ENCODE peak calls at places on chromosome 6, in seven cellular contexts. H is H1, Y is MM.1S, W is uterus, N is cardiac muscle cell, G is IMR-90, A is GM12878. O is an unnamed sample. For H3K4me1, the result is how much of the 10 kb centered on the place peaks cover.

GRCh38 chr6:143337201-143337949 is 113.1 kb downstream of the ADAT2 start:
- DNase-seq in N (peak), Y (no peak), A (no peak), W (no peak), H (peak), G (peak), O (peak)

GRCh38 chr6:105278035-105278434 is 98.2 kb upstream of the POPDC3 start:
- DNase-seq in H (no peak), G (no peak), W (no peak), A (no peak), N (no peak), Y (no peak), O (no peak)

GRCh38 chr6:108561742-108562502 is 1.2 kb downstream of the FOXO3 start:
- DNase-seq in G (peak), W (no peak), H (peak), N (no peak), A (no peak), Y (no peak), O (no peak)

GRCh38 chr6:51477912-51478311 is 609.5 kb downstream of the PKHD1 start:
- DNase-seq in N (no peak), A (no peak), Y (no peak), H (no peak), W (no peak), G (no peak), O (no peak)

GRCh38 chr6:134373282-134373922 is 55.5 kb upstream of the SGK1 start:
- DNase-seq in G (peak), H (no peak), N (peak), A (peak), W (peak), Y (peak), O (no peak)

GRCh38 chr6:76217606-76218005 is 145.1 kb upstream of the IMPG1 start:
- DNase-seq in G (no peak), W (no peak), H (no peak), N (no peak), A (no peak), Y (no peak), O (no peak)

GRCh38 chr6:163766936-163767335 is 352.4 kb downstream of the QKI start:
- DNase-seq in Y (no peak), G (no peak), W (no peak), N (no peak), H (no peak), A (no peak), O (no peak)

GRCh38 chr6:80439721-80440488 is 333.4 kb downstream of the BCKDHB start:
- DNase-seq in Y (no peak), G (no peak), N (no peak), H (no peak), A (no peak), W (no peak), O (no peak)

GRCh38 chr6:50145125-50145524 is 95.4 kb upstream of the DEFB112 start:
- DNase-seq in N (no peak), G (peak), H (no peak), A (no peak), Y (no peak), W (no peak), O (no peak)

GRCh38 chr6:128743974-128744765 is 138.8 kb upstream of the LAMA2 start:
- DNase-seq in G (no peak), H (no peak), W (no peak), Y (no peak), A (no peak), N (no peak), O (no peak)

GRCh38 chr6:144612811-144613210 is 327.7 kb downstream of the UTRN start:
- DNase-seq in G (no peak), Y (no peak), W (no peak), N (no peak), H (no peak), A (no peak), O (no peak)

GRCh38 chr6:64459411-64459810 is 823.8 kb downstream of the PHF3 start:
- DNase-seq in G (no peak), W (no peak), Y (no peak), H (no peak), A (no peak), N (peak), O (no peak)

GRCh38 chr6:90502866-90503407 is 83.9 kb downstream of the MAP3K7 start:
- DNase-seq in H (no peak), Y (no peak), G (peak), N (no peak), W (no peak), A (no peak), O (no peak)

GRCh38 chr6:104118274-104118673 is 741.4 kb downstream of the HACE1 start:
- DNase-seq in Y (no peak), G (no peak), W (no peak), H (no peak), N (peak), A (no peak), O (no peak)

GRCh38 chr6:89413006-89413400 is 930 bp upstream of the RRAGD start:
- DNase-seq in G (no peak), H (no peak), W (no peak), Y (no peak), A (no peak), N (no peak), O (no peak)

GRCh38 chr6:120407696-120408095 is 926.6 kb downstream of the TBC1D32 start:
- DNase-seq in A (no peak), G (no peak), H (no peak), W (no peak), Y (no peak), N (no peak), O (no peak)

GRCh38 chr6:73388800-73389512 is 5.7 kb upstream of the DDX43 start:
- DNase-seq in H (peak), Y (peak), G (peak), A (no peak), W (peak), N (peak), O (peak)

GRCh38 chr6:121733216-121733615 is 297.8 kb downstream of the GJA1 start:
- DNase-seq in H (no peak), N (peak), Y (no peak), W (no peak), G (peak), A (no peak), O (no peak)

GRCh38 chr6:119385994-119386393 is 36.4 kb upstream of the MAN1A1 start:
- DNase-seq in W (no peak), H (no peak), G (no peak), N (no peak), A (no peak), Y (no peak), O (no peak)

GRCh38 chr6:7150381-7151064 is 42.8 kb downstream of the RREB1 start:
- DNase-seq in A (no peak), G (no peak), W (no peak), N (no peak), H (no peak), Y (no peak), O (no peak)

GRCh38 chr6:8743146-8743745 is 307.9 kb upstream of the SLC35B3 start:
- DNase-seq in G (no peak), Y (peak), W (no peak), A (no peak), H (no peak), N (no peak), O (no peak)

GRCh38 chr6:139370707-139371345 is 3.6 kb downstream of the CITED2 start:
- DNase-seq in A (no peak), N (no peak), Y (no peak), W (no peak), H (no peak), G (peak), O (no peak)

GRCh38 chr6:105606871-105607421 is 204.1 kb upstream of the PREP start:
- DNase-seq in A (no peak), W (no peak), G (no peak), H (no peak), N (no peak), Y (no peak), O (no peak)

GRCh38 chr6:4805553-4806307 is 29.5 kb downstream of the CDYL start:
- DNase-seq in A (no peak), G (peak), H (peak), N (peak), W (peak), Y (no peak), O (no peak)

GRCh38 chr6:157688960-157689599 is 134.0 kb upstream of the SNX9 start:
- DNase-seq in A (no peak), N (peak), G (peak), W (peak), H (peak), Y (no peak), O (no peak)

GRCh38 chr6:60867548-60867947 is 1418.5 kb downstream of the KHDRBS2 start:
- DNase-seq in Y (no peak), W (no peak), A (no peak), G (no peak), H (no peak), N (no peak), O (no peak)

GRCh38 chr6:32944265-32944664 is 3.4 kb upstream of the HLA-DMB start:
- DNase-seq in Y (peak), H (no peak), N (no peak), G (no peak), W (no peak), A (peak), O (no peak)

GRCh38 chr6:10800810-10801209 is 37.5 kb downstream of the MAK start:
- DNase-seq in W (no peak), Y (no peak), H (no peak), G (peak), A (no peak), N (peak), O (no peak)

GRCh38 chr6:31053873-31054272 is 43.6 kb downstream of the MUC22 start:
- DNase-seq in A (no peak), G (no peak), W (no peak), Y (no peak), N (no peak), H (no peak), O (no peak)

GRCh38 chr6:90917371-90917770 is 330.5 kb upstream of the MAP3K7 start:
- DNase-seq in H (no peak), N (no peak), W (no peak), G (no peak), A (no peak), Y (no peak), O (no peak)

GRCh38 chr6:142474446-142475289 is 172.9 kb downstream of the ADGRG6 start:
- DNase-seq in G (peak), N (peak), A (no peak), H (peak), W (no peak), Y (peak), O (peak)

GRCh38 chr6:52788478-52788877 is 15.1 kb downstream of the GSTA1 start:
- DNase-seq in N (peak), Y (no peak), W (no peak), A (no peak), G (peak), H (no peak), O (no peak)

GRCh38 chr6:51866001-51866400 is 221.4 kb downstream of the PKHD1 start:
- DNase-seq in H (no peak), G (no peak), Y (no peak), A (no peak), W (no peak), N (no peak), O (no peak)

GRCh38 chr6:109991307-109992101 is 13.4 kb downstream of the GPR6 start:
- DNase-seq in A (no peak), W (no peak), N (no peak), G (no peak), H (no peak), Y (no peak), O (no peak)

GRCh38 chr6:42197574-42198362 is 3.0 kb upstream of the GUCA1B start:
- DNase-seq in H (no peak), A (no peak), W (peak), G (peak), Y (no peak), N (peak), O (no peak)

GRCh38 chr6:148700713-148701392 is 46.0 kb upstream of the UST start:
- DNase-seq in W (no peak), N (peak), H (no peak), G (peak), Y (peak), A (no peak), O (no peak)

GRCh38 chr6:92945799-92946198 is 473.6 kb downstream of the EPHA7 start:
- DNase-seq in H (no peak), N (peak), G (no peak), Y (no peak), A (no peak), W (no peak), O (no peak)

DNA sequence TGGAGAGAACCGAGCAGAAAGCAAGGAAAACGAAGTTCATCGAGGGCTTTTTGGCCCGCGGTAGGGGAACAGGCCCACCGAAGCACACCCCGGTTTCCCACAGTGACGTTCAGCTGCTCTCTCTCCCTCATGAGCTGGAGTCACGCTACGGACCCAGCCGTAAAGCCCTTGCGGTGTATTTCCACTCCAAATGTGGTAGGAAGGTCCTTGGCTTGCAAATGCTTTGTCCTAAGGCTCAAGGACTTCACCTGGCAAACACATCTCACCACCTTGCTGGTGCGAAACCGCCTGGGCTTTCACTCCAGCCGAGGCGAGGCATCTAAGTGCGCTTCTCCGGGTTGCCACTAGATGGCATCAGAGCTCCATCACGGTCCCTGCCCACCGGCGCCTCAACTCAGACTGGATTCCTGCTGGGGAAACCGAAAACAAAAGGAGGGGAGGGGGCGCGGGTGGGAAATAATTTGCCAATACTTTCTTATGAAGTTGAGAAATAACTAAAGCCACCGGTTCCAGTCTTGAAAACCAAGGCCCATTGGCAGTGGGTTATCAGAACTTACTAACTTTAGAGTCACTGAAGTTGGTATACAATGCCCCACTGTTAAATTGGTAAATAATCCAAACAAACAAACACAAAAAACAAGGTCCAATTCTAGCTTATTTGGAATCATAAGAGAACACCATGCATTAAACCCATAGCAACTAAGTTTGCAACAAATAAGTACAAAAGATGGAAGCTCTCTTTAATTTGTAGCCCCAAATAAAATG is 13.4 kb upstream of the FOXC1 start:
- DNase-seq in A (no peak), Y (peak), W (no peak), H (peak), G (peak), N (peak), O (no peak)
- H3K4me3 ChIP-seq in A (no peak), Y (no peak), W (no peak), H (no peak), G (peak), N (no peak), O (no peak)

DNA sequence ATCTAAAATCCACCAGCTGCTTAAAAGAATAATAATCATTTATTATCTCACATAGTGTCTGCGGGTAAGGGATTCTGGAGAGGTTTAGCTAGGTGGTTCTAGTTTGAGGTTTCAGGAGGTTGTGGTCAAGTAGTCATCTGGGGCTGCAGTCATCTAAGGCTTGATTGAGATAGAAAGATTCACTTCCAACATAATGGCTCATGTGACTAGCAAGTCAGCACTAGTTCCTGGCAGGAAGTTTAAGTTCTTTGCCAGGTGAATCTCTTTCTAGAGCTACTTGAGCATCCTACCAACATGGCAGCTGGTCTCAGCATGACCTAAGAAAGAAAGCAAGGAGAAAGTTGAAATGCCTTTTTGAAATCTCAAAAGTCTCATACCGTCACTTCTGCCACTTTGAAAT is 128.8 kb downstream of the EDN1 start:
- DNase-seq in G (no peak), W (no peak), Y (no peak), H (no peak), A (no peak), N (no peak), O (no peak)
- H3K4me1 ChIP-seq in G (under half), W (under half), Y (under half), H (under half), A (under half), N (under half), O (under half)

GRCh38 chr6:391559-392440 is at the start of gene IRF4:
- DNase-seq in Y (peak), W (no peak), A (no peak), N (no peak), G (no peak), H (peak), O (no peak)

GRCh38 chr6:389622-390021 is 1.9 kb upstream of the IRF4 start:
- DNase-seq in A (peak), G (no peak), Y (peak), N (no peak), H (no peak), W (no peak), O (no peak)

GRCh38 chr6:392441-393390 is 1.2 kb downstream of the IRF4 start:
- DNase-seq in W (no peak), A (no peak), Y (no peak), H (peak), N (no peak), G (no peak), O (no peak)

GRCh38 chr6:389143-389542 is 2.4 kb upstream of the IRF4 start:
- DNase-seq in A (no peak), G (no peak), W (no peak), H (no peak), Y (no peak), N (no peak), O (no peak)

GRCh38 chr6:390914-391558 is 516 bp upstream of the IRF4 start:
- DNase-seq in W (no peak), A (no peak), Y (peak), N (no peak), G (no peak), H (peak), O (no peak)
- H3K4me3 ChIP-seq in W (peak), A (peak), Y (peak), N (peak), G (no peak), H (peak), O (peak)

GRCh38 chr6:14867807-14868206 is 378.1 kb upstream of the JARID2 start:
- DNase-seq in N (no peak), G (no peak), Y (no peak), W (no peak), H (no peak), A (no peak), O (no peak)
- H3K4me1 ChIP-seq in N (under half), G (under half), Y (under half), W (under half), H (under half), A (under half), O (under half)

GRCh38 chr6:87920245-87920644 is 127.4 kb upstream of the SPACA1 start:
- DNase-seq in N (no peak), A (no peak), G (no peak), W (no peak), H (no peak), Y (no peak), O (no peak)
- H3K4me3 ChIP-seq in N (no peak), A (no peak), G (no peak), W (no peak), H (no peak), Y (no peak), O (no peak)

GRCh38 chr6:35648203-35648602 is 40.5 kb downstream of the FKBP5 start:
- DNase-seq in A (no peak), H (no peak), G (no peak), W (no peak), N (no peak), Y (no peak), O (no peak)
- H3K4me1 ChIP-seq in A (under half), H (under half), G (under half), W (under half), N (under half), Y (under half), O (under half)

GRCh38 chr6:37135835-37136694 is 33.9 kb upstream of the PIM1 start:
- DNase-seq in Y (no peak), W (no peak), G (no peak), A (no peak), H (no peak), N (peak), O (no peak)
- H3K4me3 ChIP-seq in Y (no peak), W (no peak), G (no peak), A (no peak), H (peak), N (no peak), O (peak)

DNA sequence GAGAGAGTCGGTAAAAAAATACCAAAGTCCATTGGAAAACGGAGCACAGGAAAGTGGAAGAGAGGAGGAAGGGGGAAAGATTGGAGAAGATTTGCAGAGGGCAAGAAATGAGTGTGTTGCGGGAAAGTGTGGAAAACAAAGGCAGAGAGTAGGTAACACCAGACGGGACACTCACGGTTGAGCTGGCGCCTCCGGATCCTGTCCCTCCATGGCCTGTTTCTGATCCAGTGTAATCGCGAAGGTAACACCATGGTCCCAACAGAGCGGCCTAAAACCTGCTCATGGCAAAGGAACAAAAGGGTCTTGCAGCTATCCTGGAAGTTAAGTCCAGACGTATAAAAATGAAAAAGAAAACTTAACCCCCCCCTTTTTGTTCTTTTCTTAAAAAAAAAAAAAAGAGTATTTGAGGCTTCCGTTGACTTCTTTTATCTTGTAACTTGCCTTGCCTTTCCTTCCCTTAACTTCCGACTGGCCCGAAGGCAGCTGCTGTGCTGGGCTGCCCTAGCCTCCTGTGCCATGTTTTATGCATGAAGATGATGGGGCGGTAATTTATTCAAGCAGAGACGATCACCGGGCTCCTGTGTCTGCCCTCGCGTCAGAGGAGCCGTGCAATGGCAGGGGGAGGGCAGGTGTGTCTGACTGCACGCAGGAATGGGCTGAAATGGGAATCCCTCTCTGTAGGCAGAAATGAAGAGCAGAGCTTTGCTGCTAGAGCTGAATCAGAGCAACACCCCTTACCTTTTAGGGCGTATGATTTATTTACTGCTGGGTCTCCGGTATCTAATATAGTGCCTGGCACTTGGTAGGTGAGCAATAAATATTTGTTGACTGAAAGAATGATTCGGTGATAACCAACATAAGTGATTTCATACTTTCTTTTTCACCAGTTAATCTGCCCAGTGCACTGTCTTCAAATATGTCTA is 106.2 kb upstream of the RIPOR2 start:
- DNase-seq in H (no peak), Y (no peak), N (no peak), W (no peak), A (no peak), G (no peak), O (no peak)
- H3K4me1 ChIP-seq in H (under half), Y (under half), N (under half), W (under half), A (under half), G (under half), O (under half)

O was measured in iPS DF 6.9.